ENCODE peak calls at places on chromosomes 6 and 20, in four cellular contexts. U is progenitor cell of endocrine pancreas, H is mucosa of descending colon, V is tibial artery. F is an unnamed sample.
A peak's percentile ranks its signal among the peaks of the same experiment; 100 is the strongest.

GRCh38 chr6:15255481-15256414 is 9.9 kb downstream of the JARID2 start:
- DNase-seq in U (no peak), V (no peak), H (no peak), F (no peak)

GRCh38 chr6:52571099-52571755 is 5.6 kb downstream of the TRAM2 start:
- DNase-seq in H (no peak), V (peak; percentile 59), U (no peak), F (no peak)

GRCh38 chr6:27616313-27617045 is 143.6 kb upstream of the ZNF184 start:
- DNase-seq in U (no peak), H (no peak), V (no peak), F (no peak)

GRCh38 chr20:43766395-43766794 is 39.6 kb upstream of the GTSF1L start:
- DNase-seq in U (no peak), H (no peak), V (no peak), F (no peak)

GRCh38 chr6:113858605-113859348 is 1.6 kb downstream of the MARCKS start:
- DNase-seq in V (peak; percentile 73), U (peak; percentile 95), H (peak; percentile 93), F (peak; percentile 69)

GRCh38 chr6:13248053-13248452 is 80.3 kb downstream of the TBC1D7 start:
- DNase-seq in U (no peak), H (no peak), V (no peak), F (no peak)

GRCh38 chr20:49545572-49545971 is 22.4 kb downstream of the PTGIS start:
- DNase-seq in H (no peak), U (no peak), V (no peak), F (no peak)

GRCh38 chr6:14211596-14211961 is 94.0 kb downstream of the CD83 start:
- DNase-seq in H (peak; percentile 66), U (peak; percentile 27), V (peak; percentile 28), F (no peak)

GRCh38 chr6:13766201-13766634 is 48.1 kb downstream of the MCUR1 start:
- DNase-seq in V (no peak), U (no peak), H (no peak), F (no peak)

GRCh38 chr20:45948742-45949541 is 14.5 kb downstream of the PCIF1 start:
- DNase-seq in H (no peak), V (no peak), U (no peak), F (no peak)

GRCh38 chr6:30985490-30985889 is 2.0 kb downstream of the MUC21 start:
- DNase-seq in H (no peak), V (no peak), U (no peak), F (no peak)

GRCh38 chr20:31841928-31842327 is 3.5 kb downstream of the FOXS1 start:
- DNase-seq in V (peak; percentile 54), H (no peak), U (no peak), F (no peak)

GRCh38 chr20:64206619-64207018 is 42.4 kb downstream of the MYT1 start:
- DNase-seq in U (no peak), V (no peak), H (no peak), F (no peak)

GRCh38 chr20:58816051-58816450 is 34.7 kb downstream of the GNAS-AS1 start:
- DNase-seq in V (no peak), U (no peak), H (no peak), F (no peak)

GRCh38 chr6:111210074-111210729 is 122.9 kb downstream of the SLC16A10 start:
- DNase-seq in H (no peak), U (no peak), V (no peak), F (peak; percentile 9)

GRCh38 chr6:33678246-33678931 is 33.1 kb downstream of the UQCC2 start:
- DNase-seq in U (no peak), V (no peak), H (no peak), F (no peak)

GRCh38 chr6:88561974-88562736 is 396.0 kb upstream of the CNR1 start:
- DNase-seq in V (no peak), U (no peak), H (no peak), F (no peak)

GRCh38 chr20:51807864-51808263 is 5.5 kb upstream of the SALL4 start:
- DNase-seq in H (no peak), V (no peak), U (no peak), F (no peak)

GRCh38 chr6:150314230-150315188 is 54.3 kb upstream of the IYD start:
- DNase-seq in V (no peak), U (no peak), H (no peak), F (no peak)

GRCh38 chr6:27743787-27744186 is 168.4 kb downstream of the OR2B2 start:
- DNase-seq in H (no peak), U (no peak), V (no peak), F (no peak)

GRCh38 chr20:38935967-38936407 is 9.8 kb downstream of the FAM83D start:
- DNase-seq in H (no peak), V (no peak), U (no peak), F (no peak)
- TF ChIP-seq CTCF in H (no peak), V (no peak), U (no peak), F (no peak)

GRCh38 chr6:170280689-170281045 is 10.2 kb downstream of the DLL1 start:
- DNase-seq in U (no peak), V (no peak), H (no peak), F (no peak)
- TF ChIP-seq CTCF in U (no peak), V (no peak), H (no peak), F (no peak)

DNA sequence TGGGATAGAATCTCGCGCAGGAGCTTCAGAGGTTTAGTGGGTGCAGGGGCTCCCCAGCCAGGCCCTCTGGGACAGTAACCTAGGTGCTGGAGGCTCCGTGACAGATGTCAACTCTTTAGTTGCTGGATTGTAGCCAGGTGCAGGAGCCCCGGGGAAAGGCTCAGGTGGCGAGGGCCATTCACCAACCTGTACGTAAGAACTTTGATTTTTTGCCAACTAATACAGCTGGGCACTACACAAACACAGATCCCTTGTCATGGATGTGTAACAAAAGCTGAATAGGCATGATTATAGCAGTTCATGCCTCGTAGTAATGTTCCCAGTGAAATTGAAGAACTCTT is 82.6 kb downstream of the CDC5L start:
- DNase-seq in V (no peak), H (no peak), U (no peak), F (no peak)
- TF ChIP-seq CTCF in V (no peak), H (no peak), U (no peak), F (no peak)

DNA sequence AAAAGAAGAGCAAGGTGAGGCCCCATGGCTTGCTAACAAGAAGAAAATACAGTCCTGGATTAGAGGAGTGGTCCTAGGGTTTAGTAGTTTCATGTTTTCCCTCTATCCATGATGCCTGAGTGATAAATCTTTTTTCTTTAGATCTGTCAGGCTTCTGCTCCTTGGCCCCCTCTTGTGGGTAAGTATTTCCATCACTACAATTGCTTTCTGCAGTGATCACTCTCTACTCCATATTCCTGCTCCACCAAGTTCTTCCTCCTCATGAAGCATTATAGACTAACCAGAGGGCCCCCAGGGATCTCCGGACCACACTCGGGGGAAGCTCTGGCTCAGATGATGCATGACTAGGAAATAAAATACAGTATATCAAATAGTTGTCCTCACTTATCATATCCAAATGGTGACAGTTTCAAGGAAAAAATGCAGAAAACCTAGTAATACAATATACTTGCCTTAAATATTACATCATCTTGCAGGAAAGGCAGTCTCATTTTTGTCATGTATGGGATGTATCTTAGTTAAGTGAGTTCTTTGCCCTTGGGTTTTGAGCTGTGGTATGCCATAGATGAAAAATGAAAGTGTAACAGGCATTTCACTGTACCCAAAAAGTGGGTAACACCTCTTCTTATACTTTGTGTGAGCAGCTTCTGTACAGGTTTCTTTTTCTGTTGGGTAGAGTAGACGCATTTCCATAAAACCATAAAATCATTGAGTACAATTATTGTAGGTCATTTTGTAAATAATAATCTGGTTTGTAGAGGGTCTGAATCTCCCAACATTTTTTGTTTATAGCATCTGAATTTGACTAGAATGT is 200.9 kb upstream of the EYA4 start:
- DNase-seq in H (no peak), U (no peak), V (no peak), F (no peak)
- TF ChIP-seq CTCF in H (no peak), U (peak; percentile 44), V (peak; percentile 5), F (no peak)

GRCh38 chr6:163427498-163428254 is 13.2 kb downstream of the QKI start:
- DNase-seq in V (no peak), H (no peak), U (no peak), F (no peak)
- TF ChIP-seq CTCF in V (peak; percentile 41), H (no peak), U (peak; percentile 51), F (peak; percentile 29)

DNA sequence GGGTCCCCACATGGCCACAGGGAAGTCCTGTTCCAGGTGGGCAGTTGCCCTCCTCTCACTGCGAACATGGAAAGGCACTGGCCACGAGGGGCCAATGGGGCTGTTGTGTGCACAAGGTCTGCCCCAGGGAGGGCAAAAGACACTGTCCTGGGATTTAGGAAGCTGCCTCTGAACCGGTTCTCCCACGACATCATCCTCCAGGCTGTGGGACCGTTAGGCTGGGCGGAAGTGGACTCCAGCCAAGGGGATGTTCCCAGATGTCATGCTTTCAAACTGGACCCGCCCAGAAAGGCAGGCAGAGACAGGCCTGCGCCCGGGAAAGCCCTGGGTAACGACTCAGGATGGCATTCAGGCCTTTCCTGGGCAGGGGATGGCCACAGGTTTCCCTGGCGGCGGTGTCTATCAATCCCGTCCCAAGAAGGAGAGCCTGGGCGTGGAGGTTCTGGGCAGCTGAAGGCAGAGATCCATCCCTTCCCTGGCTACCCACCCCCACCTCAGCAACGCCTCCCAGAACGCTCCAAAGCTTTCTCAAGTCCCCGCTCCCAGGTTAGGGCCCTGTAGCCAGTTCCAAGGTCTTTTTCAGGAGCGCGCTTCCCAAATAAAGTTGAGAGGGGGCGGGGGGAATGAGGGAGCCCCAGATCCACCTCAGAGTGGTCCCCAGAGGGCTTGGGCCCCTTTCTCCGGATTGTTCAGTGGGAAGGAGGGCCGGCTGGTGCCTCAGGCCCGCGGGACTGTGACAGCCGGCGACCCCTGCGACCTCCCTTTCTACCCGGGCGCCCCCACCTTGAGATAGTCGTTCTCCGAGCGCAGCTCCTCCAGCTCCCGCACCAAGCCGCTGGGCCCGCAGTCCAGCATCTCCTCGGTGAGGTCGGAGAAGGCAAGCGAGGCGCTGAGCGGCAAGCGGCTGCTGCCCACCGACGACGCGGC is 13.8 kb upstream of the TLDC2 start:
- DNase-seq in H (peak; percentile 77), V (peak; percentile 93), U (no peak), F (no peak)
- TF ChIP-seq CTCF in H (no peak), V (no peak), U (no peak), F (no peak)

GRCh38 chr6:69100772-69101171 is 465.7 kb downstream of the ADGRB3 start:
- DNase-seq in U (no peak), H (no peak), V (no peak), F (no peak)

DNA sequence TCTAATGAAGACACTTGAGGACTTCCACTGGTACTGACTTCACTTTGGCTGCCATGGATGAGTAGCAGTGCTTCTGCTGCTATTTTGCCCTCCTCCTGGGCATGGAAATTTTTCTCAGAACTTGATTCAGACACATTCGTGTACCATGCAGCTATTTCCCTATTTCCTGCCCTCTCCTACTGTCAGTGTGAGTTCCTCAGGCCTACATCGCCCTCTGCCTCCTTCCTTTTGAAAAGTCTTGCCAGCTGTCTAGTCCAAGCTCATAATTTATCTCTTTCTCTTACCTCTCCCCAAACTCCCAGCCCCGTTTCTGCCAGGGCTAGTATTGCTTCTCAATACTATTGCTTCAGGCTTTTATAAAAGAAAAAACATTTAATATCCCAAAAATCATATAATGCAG is 470.2 kb downstream of the ADGRB3 start:
- DNase-seq in V (no peak), U (no peak), H (no peak), F (no peak)
- TF ChIP-seq CTCF in V (no peak), U (no peak), H (no peak), F (no peak)